ENCODE peak calls at places on chromosomes 5 and 9, in eight cellular contexts. T is activated CD8-positive, alpha-beta memory T cell treated with anti-CD3 and anti-CD28 coated beads for 1 hour; L is HEK293T; I is fibroblast of mammary gland; A is prostate gland; Y is nucleus accumbens; Q is adipocyte; V is upper lobe of left lung. B is an unnamed sample.

GRCh38 chr5:18394154-18394804 is 760.0 kb downstream of the TAF11L14 start:
- DNase-seq in I (peak), T (no peak), Q (peak), A (no peak), L (peak), V (peak), Y (peak), B (no peak)

GRCh38 chr9:137317021-137317978 is 15.2 kb upstream of the NRARP start:
- DNase-seq in V (no peak), A (no peak), I (no peak), T (no peak), Y (no peak), L (no peak), Q (no peak), B (no peak)

GRCh38 chr5:126575644-126576043 is 19.4 kb downstream of the ALDH7A1 start:
- DNase-seq in Q (no peak), I (no peak), Y (no peak), L (no peak), A (no peak), T (no peak), V (no peak), B (no peak)

GRCh38 chr9:70816316-70816715 is 305.1 kb downstream of the TRPM3 start:
- DNase-seq in A (no peak), V (no peak), Q (no peak), Y (no peak), L (no peak), I (no peak), T (no peak), B (no peak)

GRCh38 chr5:135719428-135720063 is 114.9 kb upstream of the SLC25A48 start:
- DNase-seq in A (no peak), V (no peak), T (no peak), L (no peak), I (no peak), Y (no peak), Q (no peak), B (no peak)

GRCh38 chr9:10059044-10059443 is 553.8 kb downstream of the PTPRD start:
- DNase-seq in Q (peak), Y (no peak), L (no peak), A (peak), T (no peak), V (peak), I (peak), B (no peak)

GRCh38 chr9:130770679-130771442 is 64.2 kb upstream of the ABL1 start:
- DNase-seq in L (peak), A (no peak), I (peak), T (no peak), V (no peak), Q (peak), Y (no peak), B (no peak)

GRCh38 chr5:60533789-60534188 is 166.2 kb downstream of the DEPDC1B start:
- DNase-seq in T (no peak), Y (no peak), A (no peak), V (no peak), I (no peak), L (no peak), Q (no peak), B (no peak)

GRCh38 chr9:91234523-91234922 is 127.2 kb downstream of the AUH start:
- DNase-seq in L (no peak), Q (no peak), A (no peak), I (peak), V (no peak), T (no peak), Y (no peak), B (no peak)